ENCODE peak calls at places on chromosomes 16 and 17, in four cellular contexts. One of them, this sample, is unnamed.

GRCh38 chr17:34011599-34011998 is 243.5 kb upstream of the CCL2 start:
- DNase-seq in NCI-H1048: no peak
- DNase-seq in left lung: peak; percentile 39
- DNase-seq in NCI-H69: no peak
- DNase-seq in this sample: no peak

GRCh38 chr16:12995721-12996372 is 94.4 kb downstream of the SHISA9 start:
- DNase-seq in left lung: no peak
- DNase-seq in NCI-H1048: no peak
- DNase-seq in NCI-H69: no peak
- DNase-seq in this sample: no peak

GRCh38 chr16:30745082-30745481 is 3.1 kb upstream of the PHKG2 start:
- DNase-seq in NCI-H69: no peak
- DNase-seq in NCI-H1048: no peak
- DNase-seq in left lung: no peak
- DNase-seq in this sample: no peak

GRCh38 chr17:46010597-46011186 is 11.6 kb downstream of the STH start:
- DNase-seq in NCI-H1048: no peak
- DNase-seq in left lung: no peak
- DNase-seq in NCI-H69: no peak
- DNase-seq in this sample: no peak

GRCh38 chr16:50671644-50672260 is 9.4 kb downstream of the SNX20 start:
- DNase-seq in NCI-H69: peak; percentile 4
- DNase-seq in left lung: no peak
- DNase-seq in NCI-H1048: no peak
- DNase-seq in this sample: no peak

GRCh38 chr16:3492356-3492755 is 2.9 kb downstream of the C16orf90 start:
- DNase-seq in NCI-H69: no peak
- DNase-seq in NCI-H1048: no peak
- DNase-seq in left lung: no peak
- DNase-seq in this sample: no peak

GRCh38 chr16:10569629-10570028 is 10.8 kb downstream of the EMP2 start:
- DNase-seq in left lung: no peak
- DNase-seq in NCI-H69: no peak
- DNase-seq in NCI-H1048: no peak
- DNase-seq in this sample: no peak

GRCh38 chr17:27485711-27486495 is 29.7 kb downstream of the KSR1 start:
- DNase-seq in left lung: no peak
- DNase-seq in NCI-H69: no peak
- DNase-seq in NCI-H1048: no peak
- DNase-seq in this sample: no peak

GRCh38 chr16:89841275-89841674 is 13.0 kb downstream of the SPIRE2 start:
- DNase-seq in NCI-H1048: no peak
- DNase-seq in NCI-H69: no peak
- DNase-seq in left lung: no peak
- DNase-seq in this sample: no peak

GRCh38 chr17:32503251-32504165 is 16.7 kb downstream of the CDK5R1 start:
- DNase-seq in NCI-H1048: no peak
- DNase-seq in NCI-H69: no peak
- DNase-seq in left lung: no peak
- DNase-seq in this sample: no peak

GRCh38 chr16:50550035-50550434 is 1.8 kb downstream of the NKD1 start:
- DNase-seq in NCI-H1048: no peak
- DNase-seq in NCI-H69: no peak
- DNase-seq in left lung: no peak
- DNase-seq in this sample: no peak

GRCh38 chr17:39083270-39083669 is 68.2 kb downstream of the PLXDC1 start:
- DNase-seq in NCI-H69: no peak
- DNase-seq in left lung: no peak
- DNase-seq in NCI-H1048: no peak
- DNase-seq in this sample: no peak

GRCh38 chr17:79251824-79252223 is 177.2 kb downstream of the ENGASE start:
- DNase-seq in left lung: no peak
- DNase-seq in NCI-H69: peak; percentile 37
- DNase-seq in NCI-H1048: no peak
- DNase-seq in this sample: no peak

GRCh38 chr17:81309140-81309858 is 14.2 kb upstream of the SLC38A10 start:
- DNase-seq in NCI-H69: peak; percentile 70
- DNase-seq in NCI-H1048: no peak
- DNase-seq in left lung: peak; percentile 93
- DNase-seq in this sample: no peak